ENCODE peak calls at places on chromosomes 2 and 18, in ten cellular contexts. Z, J, A, K, L, X, V, B, G and F are unnamed samples.

GRCh38 chr2:46014911-46015654 is 282.1 kb upstream of the EPAS1 start:
- DNase-seq in B (no peak), A (peak; percentile 27), L (no peak), G (no peak), V (no peak), J (peak; percentile 57), X (peak; percentile 75), K (no peak), Z (no peak), F (no peak)

GRCh38 chr2:105237045-105237765 is 4.3 kb upstream of the GPR45 start:
- DNase-seq in J (no peak), V (no peak), L (no peak), A (no peak), K (no peak), G (peak; percentile 11), Z (no peak), X (peak; percentile 54), B (no peak), F (no peak)

GRCh38 chr18:75391275-75392115 is 36.0 kb downstream of the SMIM21 start:
- DNase-seq in K (no peak), G (no peak), B (no peak), X (no peak), Z (no peak), J (no peak), V (no peak), A (no peak), L (no peak), F (no peak)

GRCh38 chr2:196437626-196438025 is 201.9 kb upstream of the CCDC150 start:
- DNase-seq in X (no peak), K (no peak), V (no peak), L (no peak), B (no peak), A (no peak), Z (no peak), G (no peak), J (no peak), F (no peak)

GRCh38 chr18:46386788-46387187 is 270.2 kb downstream of the LOXHD1 start:
- DNase-seq in B (no peak), J (peak; percentile 24), X (no peak), A (peak; percentile 10), V (peak; percentile 43), G (no peak), L (no peak), K (no peak), Z (no peak), F (no peak)

GRCh38 chr18:48996901-48997463 is 46.2 kb upstream of the SMAD7 start:
- DNase-seq in X (peak; percentile 76), L (peak; percentile 95), G (peak; percentile 75), V (no peak), K (no peak), B (no peak), J (peak; percentile 91), A (peak; percentile 82), Z (peak; percentile 81), F (peak; percentile 91)

GRCh38 chr2:212532585-212532984 is 6.0 kb downstream of the ERBB4 start:
- DNase-seq in G (no peak), B (no peak), V (no peak), X (no peak), A (no peak), L (no peak), Z (no peak), K (no peak), J (no peak), F (no peak)

GRCh38 chr18:72910045-72910444 is 42.3 kb upstream of the NETO1 start:
- DNase-seq in L (no peak), G (no peak), X (no peak), Z (no peak), J (no peak), B (no peak), V (no peak), K (no peak), A (no peak), F (no peak)

GRCh38 chr18:13436596-13436995 is 218.0 kb downstream of the LDLRAD4 start:
- DNase-seq in V (no peak), A (no peak), J (no peak), K (no peak), G (peak; percentile 53), B (no peak), Z (no peak), X (no peak), L (no peak), F (no peak)

GRCh38 chr2:20994130-20994529 is 49.7 kb downstream of the APOB start:
- DNase-seq in G (no peak), B (no peak), A (peak; percentile 14), Z (no peak), V (no peak), K (no peak), L (no peak), X (no peak), J (no peak), F (peak; percentile 4)

GRCh38 chr2:28736034-28736433 is 15.6 kb upstream of the PPP1CB start:
- DNase-seq in X (no peak), V (peak; percentile 50), K (peak; percentile 84), G (no peak), J (peak; percentile 28), A (no peak), Z (no peak), B (no peak), L (no peak), F (peak; percentile 47)

DNA sequence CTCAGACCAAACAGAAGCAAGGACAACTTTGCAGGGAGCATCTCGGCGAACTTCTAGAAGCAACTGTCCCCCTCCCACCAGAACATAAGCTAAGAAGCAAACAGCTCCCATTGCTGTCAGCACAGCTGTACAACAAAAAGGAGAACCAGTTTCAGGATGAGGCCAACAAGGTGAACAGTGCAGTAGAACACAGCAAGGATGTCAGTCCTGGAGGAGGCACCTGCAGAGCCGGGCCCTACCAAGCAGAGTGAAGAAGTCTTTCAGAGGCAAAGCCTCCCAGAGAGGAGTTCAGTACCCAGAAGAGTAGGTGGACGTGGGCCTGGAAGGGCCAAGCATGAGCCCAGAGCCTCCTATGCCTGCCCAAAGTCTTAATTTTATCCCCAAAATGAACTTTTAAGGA is 1.0 kb downstream of the PASK start:
- DNase-seq in J (no peak), L (no peak), A (no peak), B (peak; percentile 46), K (no peak), X (no peak), Z (no peak), V (no peak), G (no peak), F (no peak)
- H3K4me3 ChIP-seq in J (peak overlapping the region; percentile 55), L (no peak overlapping the region), A (no peak overlapping the region), B (peak overlapping the region; percentile 94), K (peak overlapping the region; percentile 97), X (peak overlapping the region; percentile 92), Z (no peak overlapping the region), V (peak overlapping the region; percentile 96), G (peak overlapping the region; percentile 55), F (peak overlapping the region; percentile 69)

GRCh38 chr2:226427538-226428307 is 371.9 kb downstream of the IRS1 start:
- DNase-seq in L (peak; percentile 65), K (peak; percentile 20), X (no peak), J (peak; percentile 97), B (no peak), G (no peak), V (no peak), Z (peak; percentile 97), A (peak; percentile 96), F (peak; percentile 92)

GRCh38 chr2:226424971-226425370 is 374.6 kb downstream of the IRS1 start:
- DNase-seq in K (no peak), V (no peak), L (no peak), G (no peak), X (peak; percentile 47), B (no peak), Z (no peak), J (peak; percentile 39), A (peak; percentile 75), F (peak; percentile 43)

GRCh38 chr2:226426292-226426736 is 373.3 kb downstream of the IRS1 start:
- DNase-seq in X (no peak), L (peak; percentile 49), K (no peak), V (no peak), Z (peak; percentile 99), J (peak; percentile 93), G (no peak), A (peak; percentile 100), B (no peak), F (peak; percentile 96)

GRCh38 chr2:226420646-226421045 is 379.0 kb downstream of the IRS1 start:
- DNase-seq in J (peak; percentile 61), Z (peak; percentile 37), L (no peak), B (no peak), G (no peak), A (peak; percentile 53), X (no peak), V (no peak), K (no peak), F (no peak)

GRCh38 chr2:226423498-226423960 is 376.1 kb downstream of the IRS1 start:
- DNase-seq in V (peak; percentile 12), L (no peak), A (peak; percentile 47), X (peak; percentile 58), K (peak; percentile 22), B (no peak), J (peak; percentile 61), G (peak; percentile 10), Z (peak; percentile 51), F (peak; percentile 82)
- H3K4me3 ChIP-seq in V (no peak overlapping the region), L (no peak overlapping the region), A (no peak overlapping the region), X (peak overlapping the region; percentile 25), K (no peak overlapping the region), B (no peak overlapping the region), J (no peak overlapping the region), G (no peak overlapping the region), Z (no peak overlapping the region), F (no peak overlapping the region)

DNA sequence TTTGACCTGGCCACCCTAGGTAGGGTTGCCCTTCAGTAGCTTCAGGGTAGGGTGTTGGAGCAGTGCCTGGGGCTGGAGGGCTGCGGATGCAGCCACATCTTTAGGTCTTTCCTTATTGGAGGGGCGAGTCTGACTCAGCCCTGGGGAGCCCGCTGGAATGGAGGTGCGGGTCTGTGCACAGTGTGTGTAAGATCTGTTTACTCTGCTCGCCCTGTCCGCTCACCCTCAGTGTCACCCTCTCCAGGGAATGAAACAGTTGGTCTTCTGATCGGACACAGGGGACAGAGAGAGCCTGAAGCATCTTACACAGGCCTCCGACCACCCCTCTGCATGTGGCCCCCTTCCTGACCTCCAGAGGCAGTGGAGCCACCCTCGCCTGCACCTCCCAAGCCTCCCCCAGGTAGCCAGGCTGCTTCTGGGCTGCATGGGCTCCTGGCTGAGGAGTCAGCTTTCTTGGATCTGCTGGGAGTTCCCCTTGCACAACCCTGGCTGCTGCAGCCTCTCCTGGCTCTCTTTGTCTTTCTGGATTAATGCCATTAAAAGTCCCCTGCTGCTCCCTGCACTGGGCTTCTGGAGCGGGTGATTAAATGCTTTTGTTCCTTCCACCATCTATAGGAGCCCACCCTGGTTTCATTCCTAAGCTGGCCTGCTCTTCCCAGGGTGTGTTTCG is 82.6 kb downstream of the ASB1 start:
- DNase-seq in A (no peak), G (no peak), Z (peak; percentile 36), L (no peak), J (peak; percentile 35), B (no peak), V (no peak), K (no peak), X (peak; percentile 81), F (no peak)
- H3K4me3 ChIP-seq in A (no peak overlapping the region), G (no peak overlapping the region), Z (no peak overlapping the region), L (no peak overlapping the region), J (no peak overlapping the region), B (no peak overlapping the region), V (no peak overlapping the region), K (no peak overlapping the region), X (no peak overlapping the region), F (no peak overlapping the region)

DNA sequence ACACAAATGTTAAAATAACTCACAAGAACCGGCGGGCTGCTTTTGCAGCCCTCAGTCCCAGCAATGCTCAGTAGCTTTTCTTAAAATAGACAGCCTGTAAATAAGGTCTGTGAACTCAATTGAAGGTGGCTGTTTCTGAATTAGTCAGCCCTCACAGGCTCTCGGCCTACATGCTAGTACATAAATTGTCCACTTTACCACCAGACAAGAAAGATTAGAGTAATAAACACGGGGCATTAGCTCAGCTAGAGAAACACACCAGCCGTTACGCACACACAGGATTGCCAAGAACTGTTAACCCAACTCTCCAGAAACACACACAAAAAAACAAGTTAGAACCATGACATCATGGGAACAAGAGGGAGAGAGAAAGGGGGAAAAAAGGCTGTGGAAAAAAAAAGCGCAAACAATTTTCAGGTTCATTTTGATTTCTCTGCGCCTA is 89.2 kb downstream of the ZEB2 start:
- DNase-seq in Z (peak; percentile 65), K (peak; percentile 60), V (no peak), G (no peak), L (no peak), B (peak; percentile 29), J (peak; percentile 74), X (no peak), A (no peak), F (no peak)
- H3K4me3 ChIP-seq in Z (no peak overlapping the region), K (peak overlapping the region; percentile 38), V (peak overlapping the region; percentile 42), G (no peak overlapping the region), L (no peak overlapping the region), B (peak overlapping the region; percentile 12), J (no peak overlapping the region), X (peak overlapping the region; percentile 65), A (no peak overlapping the region), F (no peak overlapping the region)